ENCODE peak calls at places on chromosomes 5 and 9, in six cellular contexts. Q is type B pancreatic cell, N is HepG2, F is osteocyte, V is progenitor cell of endocrine pancreas, Z is body of pancreas. B is an unnamed sample.

GRCh38 chr9:117551171-117551570 is 136.3 kb upstream of the ASTN2 start:
- DNase-seq in Q (no peak), F (no peak), Z (no peak), N (no peak), V (no peak), B (no peak)

GRCh38 chr9:98380065-98380681 is 124.7 kb upstream of the TBC1D2 start:
- DNase-seq in V (no peak), Q (no peak), N (no peak), F (no peak), Z (peak), B (no peak)

GRCh38 chr5:81895312-81895711 is 76.5 kb upstream of the ATG10 start:
- DNase-seq in N (no peak), F (no peak), Z (no peak), V (no peak), Q (no peak), B (no peak)

GRCh38 chr9:106860731-106861584 is 2.0 kb upstream of the ZNF462 start:
- DNase-seq in Q (peak), Z (peak), N (no peak), V (no peak), F (peak), B (no peak)

GRCh38 chr9:97078362-97078761 is 39.4 kb upstream of the CTSV start:
- DNase-seq in F (no peak), Z (no peak), Q (no peak), V (no peak), N (no peak), B (no peak)

GRCh38 chr5:77683171-77683732 is 44.7 kb upstream of the OTP start:
- DNase-seq in N (no peak), F (no peak), V (no peak), Q (no peak), Z (no peak), B (no peak)

GRCh38 chr5:135220394-135221186 is 178.4 kb downstream of the MACROH2A1 start:
- DNase-seq in Q (peak), F (peak), V (no peak), N (no peak), Z (no peak), B (no peak)

GRCh38 chr5:132747064-132747692 is at the start of gene CCNI2:
- DNase-seq in F (no peak), Q (no peak), Z (peak), N (no peak), V (peak), B (peak)

GRCh38 chr9:14278291-14278721 is 35.6 kb downstream of the NFIB start:
- DNase-seq in F (no peak), N (peak), Q (no peak), V (no peak), Z (no peak), B (no peak)

GRCh38 chr9:22739712-22740111 is 293.1 kb downstream of the DMRTA1 start:
- DNase-seq in N (no peak), Q (no peak), V (no peak), Z (no peak), F (no peak), B (no peak)

GRCh38 chr9:108322326-108323098 is 533.3 kb downstream of the ACTL7B start:
- DNase-seq in V (no peak), N (no peak), Q (no peak), Z (no peak), F (no peak), B (no peak)

GRCh38 chr9:132768932-132769894 is 98.9 kb downstream of the GTF3C4 start:
- DNase-seq in Z (peak), N (peak), F (peak), V (no peak), Q (peak), B (peak)

GRCh38 chr5:14816999-14817761 is 54.4 kb downstream of the ANKH start:
- DNase-seq in N (no peak), Q (no peak), V (no peak), Z (no peak), F (no peak), B (peak)

GRCh38 chr9:16671591-16672137 is 198.8 kb downstream of the BNC2 start:
- DNase-seq in V (no peak), Z (no peak), F (no peak), N (no peak), Q (no peak), B (no peak)

GRCh38 chr5:92371171-92371888 is 988.2 kb upstream of the ARRDC3 start:
- DNase-seq in N (no peak), F (no peak), Z (no peak), Q (no peak), V (no peak), B (no peak)

GRCh38 chr9:93303806-93304573 is 120.1 kb downstream of the WNK2 start:
- DNase-seq in N (no peak), Z (no peak), F (peak), V (no peak), Q (peak), B (no peak)

GRCh38 chr9:109133533-109133932 is 13.8 kb upstream of the TMEM245 start:
- DNase-seq in V (no peak), N (no peak), Q (no peak), F (no peak), Z (no peak), B (no peak)

GRCh38 chr5:32259033-32259432 is 53.7 kb downstream of the MTMR12 start:
- DNase-seq in V (no peak), F (no peak), Q (no peak), N (no peak), Z (no peak), B (no peak)

GRCh38 chr5:112004867-112005532 is 248.0 kb upstream of the NREP start:
- DNase-seq in Q (no peak), F (no peak), Z (no peak), N (no peak), V (no peak), B (no peak)

GRCh38 chr5:154364845-154365244 is 81.0 kb upstream of the SAP30L start:
- DNase-seq in Z (no peak), F (no peak), Q (no peak), V (no peak), N (no peak), B (no peak)

GRCh38 chr5:114010362-114010761 is 351.5 kb upstream of the KCNN2 start:
- DNase-seq in V (no peak), F (no peak), Q (no peak), Z (no peak), N (no peak), B (no peak)

GRCh38 chr5:134545070-134545868 is 19.8 kb downstream of the JADE2 start:
- DNase-seq in N (no peak), Q (no peak), F (no peak), V (no peak), Z (peak), B (peak)

GRCh38 chr5:105630803-105631202 is 2039.9 kb downstream of the EFNA5 start:
- DNase-seq in Q (no peak), Z (no peak), V (no peak), N (no peak), F (no peak), B (no peak)

GRCh38 chr9:14438232-14438966 is 124.5 kb upstream of the NFIB start:
- DNase-seq in Z (no peak), N (no peak), Q (no peak), V (no peak), F (no peak), B (no peak)

GRCh38 chr9:8419871-8420270 is 620.3 kb upstream of the DMAC1 start:
- DNase-seq in Q (no peak), N (no peak), V (no peak), Z (no peak), F (no peak), B (no peak)

GRCh38 chr9:25677301-25678146 is 720 bp downstream of the TUSC1 start:
- DNase-seq in N (no peak), Z (peak), V (no peak), Q (no peak), F (no peak), B (peak)

GRCh38 chr9:6270896-6271295 is 55.3 kb downstream of the IL33 start:
- DNase-seq in N (no peak), Q (no peak), Z (no peak), V (no peak), F (no peak), B (no peak)

GRCh38 chr9:122382901-122383850 is 12.4 kb downstream of the PTGS1 start:
- DNase-seq in Z (no peak), F (no peak), Q (no peak), V (no peak), N (no peak), B (no peak)

GRCh38 chr9:6852243-6852963 is 94.6 kb downstream of the KDM4C start:
- DNase-seq in F (no peak), V (no peak), Z (no peak), Q (no peak), N (peak), B (no peak)

GRCh38 chr5:139065296-139065695 is 132.9 kb downstream of the SIL1 start:
- DNase-seq in F (no peak), Q (peak), Z (peak), N (no peak), V (no peak), B (no peak)

GRCh38 chr5:133336121-133336968 is 276.0 kb downstream of the FSTL4 start:
- DNase-seq in Z (no peak), Q (no peak), N (no peak), F (no peak), V (no peak), B (peak)

GRCh38 chr5:10565785-10566506 is 2.1 kb downstream of the ANKRD33B start:
- DNase-seq in Z (no peak), Q (no peak), N (no peak), F (no peak), V (no peak), B (peak)

GRCh38 chr5:97534166-97534565 is 351.1 kb upstream of the RIOK2 start:
- DNase-seq in N (peak), Z (peak), V (no peak), Q (no peak), F (no peak), B (peak)

DNA sequence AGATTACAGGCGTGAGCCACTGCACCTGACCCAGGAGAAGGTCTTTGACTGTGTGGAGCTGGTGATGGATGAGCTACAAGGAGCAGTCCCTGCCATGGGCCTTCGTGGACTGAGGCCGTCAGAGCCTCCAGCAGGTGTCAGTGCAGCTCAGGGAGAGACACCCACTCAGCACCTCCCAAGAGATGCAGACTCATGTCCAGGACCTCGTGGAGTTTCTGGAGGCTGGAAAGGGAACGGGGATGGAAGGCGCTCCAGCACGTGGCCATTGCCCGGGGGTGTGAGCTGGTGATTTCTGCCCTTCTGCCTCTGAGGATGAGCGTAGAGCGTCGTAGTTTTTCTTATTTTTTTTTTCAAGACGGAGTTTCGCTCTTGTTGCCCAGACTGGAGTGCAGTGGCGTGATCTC is 9.5 kb downstream of the TOR4A start:
- DNase-seq in Q (no peak), V (no peak), N (peak), F (no peak), Z (peak), B (peak)
- TF ChIP-seq CTCF in Q (peak), V (peak), N (peak), F (peak), Z (peak), B (no peak)

GRCh38 chr9:110426052-110426709 is 88.5 kb upstream of the TXNDC8 start:
- DNase-seq in Z (no peak), V (no peak), Q (no peak), N (peak), F (no peak), B (no peak)
- TF ChIP-seq CTCF in Z (no peak), V (peak), Q (peak), N (peak), F (peak), B (no peak)

GRCh38 chr9:85900504-85901201 is 40.3 kb upstream of the NAA35 start:
- DNase-seq in F (no peak), N (no peak), Q (no peak), V (no peak), Z (peak), B (peak)
- TF ChIP-seq CTCF in F (peak), N (peak), Q (peak), V (peak), Z (no peak), B (peak)

DNA sequence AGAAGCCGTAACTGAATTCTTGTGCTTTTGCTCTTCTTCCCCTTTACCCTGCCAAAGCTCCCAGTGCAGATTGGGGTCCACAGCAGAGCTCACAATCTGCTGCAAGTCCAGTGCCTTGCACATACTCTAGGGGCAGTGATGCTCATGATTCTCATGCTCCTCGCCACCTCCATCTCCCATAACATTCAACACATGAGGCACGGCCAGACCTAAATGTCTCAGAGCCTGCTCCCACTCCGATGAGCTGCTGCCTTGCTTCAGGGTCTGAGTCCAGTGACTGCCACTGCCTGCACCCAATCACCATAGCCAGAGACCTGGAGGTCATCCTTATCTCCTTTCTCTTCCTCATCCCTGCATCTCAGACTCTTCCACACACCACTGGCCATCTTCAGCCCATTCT is 10.5 kb downstream of the CSF1R start:
- DNase-seq in F (peak), V (no peak), Q (peak), N (no peak), Z (no peak), B (no peak)
- TF ChIP-seq CTCF in F (no peak), V (no peak), Q (peak), N (no peak), Z (no peak), B (no peak)

GRCh38 chr5:149452665-149453617 is 73.8 kb upstream of the IL17B start:
- DNase-seq in F (peak), N (peak), V (no peak), Z (peak), Q (no peak), B (no peak)
- TF ChIP-seq CTCF in F (peak), N (peak), V (no peak), Z (no peak), Q (no peak), B (no peak)

GRCh38 chr5:171927345-171927941 is 79.0 kb downstream of the FBXW11 start:
- DNase-seq in Q (no peak), Z (no peak), F (no peak), N (no peak), V (no peak), B (no peak)
- TF ChIP-seq CTCF in Q (peak), Z (no peak), F (peak), N (peak), V (peak), B (peak)

DNA sequence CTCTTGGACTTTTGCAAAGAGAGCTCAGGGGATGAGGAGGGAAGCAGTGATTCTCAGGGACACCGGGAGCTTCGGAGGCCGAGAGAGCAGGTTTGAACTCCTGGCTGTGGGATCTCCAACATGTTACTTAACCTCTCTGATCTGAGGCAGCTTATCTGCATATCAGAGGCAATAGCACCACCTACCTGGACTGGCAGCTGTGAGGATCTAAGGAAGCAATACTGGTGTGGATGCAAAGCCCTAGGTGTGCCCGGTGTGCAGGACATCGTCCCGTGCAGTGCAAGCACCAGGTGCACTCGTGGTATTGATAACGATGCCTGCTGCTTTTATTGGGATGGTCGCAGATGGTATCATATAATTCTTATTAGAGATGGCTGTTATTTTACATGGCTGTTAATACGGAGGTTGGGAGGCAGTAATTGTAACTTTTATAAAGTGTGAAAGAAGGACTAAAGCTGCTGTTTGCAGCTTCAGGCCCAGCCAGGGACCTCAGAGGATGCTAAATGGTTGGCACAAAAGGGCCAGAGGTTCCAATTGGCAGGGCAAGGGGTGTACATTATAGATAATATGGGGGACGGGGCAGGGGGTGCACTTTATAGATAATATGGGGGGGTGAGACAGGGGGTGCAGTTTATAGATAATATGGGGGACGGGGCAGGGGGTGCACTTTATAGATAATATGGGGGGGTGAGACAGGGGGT is 14.9 kb downstream of the COL5A1 start:
- DNase-seq in N (no peak), V (no peak), Z (no peak), Q (no peak), F (no peak), B (peak)
- TF ChIP-seq CTCF in N (peak), V (no peak), Z (no peak), Q (no peak), F (peak), B (no peak)

DNA sequence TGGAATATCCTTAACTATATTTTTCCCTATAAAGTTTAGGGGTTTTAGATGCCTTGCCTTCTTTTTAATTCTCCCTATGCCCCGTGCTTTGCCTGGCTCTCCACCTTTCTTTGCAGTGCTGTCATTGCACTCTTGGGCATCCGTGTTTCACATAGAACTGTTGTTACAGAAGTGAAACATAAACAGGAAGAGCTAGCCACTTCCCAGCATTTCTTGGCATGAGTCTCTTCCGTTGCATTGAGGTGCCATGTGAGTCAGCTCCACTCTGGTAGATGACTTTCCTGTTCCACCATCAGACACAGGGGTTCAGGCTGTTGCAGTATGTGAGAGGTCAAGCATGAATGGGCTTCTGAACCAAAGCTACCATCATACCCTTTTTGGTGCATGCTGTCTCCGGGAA is 73.4 kb downstream of the ANGPTL2 start:
- DNase-seq in F (peak), N (no peak), V (no peak), Z (peak), Q (peak), B (peak)
- TF ChIP-seq CTCF in F (peak), N (no peak), V (no peak), Z (no peak), Q (no peak), B (no peak)

GRCh38 chr5:178551468-178551867 is 38.7 kb downstream of the COL23A1 start:
- DNase-seq in V (no peak), N (no peak), Z (no peak), F (no peak), Q (no peak), B (no peak)
- TF ChIP-seq CTCF in V (no peak), N (no peak), Z (no peak), F (no peak), Q (peak), B (no peak)

GRCh38 chr5:147845618-147846017 is 14.1 kb upstream of the SPINK1 start:
- DNase-seq in V (no peak), N (no peak), Q (no peak), Z (no peak), F (no peak), B (no peak)
- TF ChIP-seq CTCF in V (no peak), N (no peak), Q (no peak), Z (no peak), F (no peak), B (no peak)

B was measured in activated CD8-positive, alpha-beta T cell treated with anti-CD3 and anti-CD28 coated beads for 36 hours.